ENCODE peak calls at places on chromosomes 13 and 19, in nine cellular contexts. G is transverse colon, Z is GM12865, R is tibial artery, T is AG09319, H is body of pancreas, P is B cell, J is fibroblast of mammary gland, D is psoas muscle. U is an unnamed sample.

GRCh38 chr19:47587295-47587694 is 14.3 kb upstream of the ZNF541 start:
- DNase-seq in J (peak; percentile 75), Z (no peak), R (no peak), P (no peak), G (no peak), T (no peak), H (no peak), D (no peak), U (no peak)

GRCh38 chr19:41144403-41144802 is 30.2 kb downstream of the CYP2F1 start:
- DNase-seq in P (peak; percentile 52), H (peak; percentile 83), G (peak; percentile 92), T (peak; percentile 58), J (peak; percentile 82), R (peak; percentile 86), D (peak; percentile 61), Z (peak; percentile 84), U (peak; percentile 77)

GRCh38 chr13:67369895-67370660 is 139.9 kb upstream of the PCDH9 start:
- DNase-seq in J (peak; percentile 94), R (no peak), T (no peak), P (no peak), H (no peak), G (no peak), Z (no peak), D (no peak), U (no peak)

GRCh38 chr19:31352782-31353651 is 3.8 kb upstream of the TSHZ3 start:
- DNase-seq in J (no peak), H (no peak), R (no peak), Z (no peak), G (no peak), T (no peak), P (no peak), D (no peak), U (peak; percentile 37)

GRCh38 chr13:24630851-24631341 is 49.3 kb upstream of the ATP12A start:
- DNase-seq in R (no peak), P (no peak), Z (no peak), H (no peak), G (no peak), J (peak; percentile 21), T (no peak), D (no peak), U (no peak)

GRCh38 chr19:48296963-48297734 is 27.3 kb downstream of the ZNF114 start:
- DNase-seq in P (no peak), J (no peak), D (no peak), R (no peak), T (no peak), H (no peak), G (no peak), Z (no peak), U (no peak)

GRCh38 chr19:3803114-3803888 is 17.1 kb upstream of the MATK start:
- DNase-seq in P (no peak), D (no peak), H (no peak), R (no peak), J (no peak), T (no peak), Z (no peak), G (no peak), U (no peak)

GRCh38 chr19:38596057-38596981 is 21.4 kb downstream of the MAP4K1 start:
- DNase-seq in H (peak; percentile 72), T (no peak), P (no peak), R (no peak), D (peak; percentile 67), Z (no peak), G (peak; percentile 52), J (no peak), U (peak; percentile 80)

GRCh38 chr13:102645701-102646100 is 48.9 kb downstream of the TPP2 start:
- DNase-seq in J (no peak), P (no peak), T (no peak), R (no peak), Z (no peak), D (no peak), H (no peak), G (no peak), U (peak; percentile 25)

GRCh38 chr13:69641773-69642172 is 465.9 kb upstream of the ATXN8OS start:
- DNase-seq in H (no peak), J (no peak), Z (no peak), D (no peak), P (no peak), G (no peak), T (no peak), R (no peak), U (no peak)

GRCh38 chr19:45870798-45871197 is 6.7 kb downstream of the FOXA3 start:
- DNase-seq in R (no peak), Z (no peak), H (no peak), G (no peak), J (no peak), P (no peak), D (no peak), T (no peak), U (no peak)

GRCh38 chr19:32150605-32151004 is 194.8 kb upstream of the ZNF507 start:
- DNase-seq in Z (no peak), R (no peak), J (no peak), G (no peak), P (no peak), T (no peak), D (no peak), H (no peak), U (no peak)

GRCh38 chr19:47790398-47790814 is 11.9 kb downstream of the SELENOW start:
- DNase-seq in D (peak; percentile 84), H (peak; percentile 83), P (peak; percentile 81), J (peak; percentile 61), Z (peak; percentile 73), G (peak; percentile 85), T (peak; percentile 15), R (peak; percentile 79), U (peak; percentile 96)

GRCh38 chr13:91360246-91360751 is 12.8 kb downstream of the MIR17HG start:
- DNase-seq in R (no peak), Z (peak; percentile 15), T (no peak), G (no peak), P (no peak), H (no peak), J (no peak), D (no peak), U (no peak)

GRCh38 chr13:98837896-98838295 is 85.4 kb upstream of the SLC15A1 start:
- DNase-seq in G (no peak), H (no peak), R (no peak), Z (no peak), T (no peak), J (no peak), P (no peak), D (no peak), U (no peak)

GRCh38 chr19:5290336-5291262 is 50.0 kb downstream of the PTPRS start:
- DNase-seq in R (no peak), D (no peak), G (no peak), J (no peak), P (no peak), H (no peak), T (no peak), Z (no peak), U (no peak)

GRCh38 chr19:5287066-5287465 is 53.5 kb downstream of the PTPRS start:
- DNase-seq in P (no peak), H (no peak), J (no peak), D (no peak), Z (peak; percentile 38), T (no peak), G (no peak), R (no peak), U (no peak)

GRCh38 chr19:5291588-5292193 is 48.9 kb downstream of the PTPRS start:
- DNase-seq in R (no peak), G (no peak), P (no peak), T (no peak), H (no peak), Z (no peak), D (no peak), J (no peak), U (no peak)

GRCh38 chr19:5288347-5288739 is 52.3 kb downstream of the PTPRS start:
- DNase-seq in J (no peak), G (peak; percentile 27), D (no peak), H (peak; percentile 67), Z (no peak), R (no peak), P (no peak), T (no peak), U (no peak)

GRCh38 chr19:5289060-5289990 is 51.3 kb downstream of the PTPRS start:
- DNase-seq in G (no peak), D (no peak), H (no peak), Z (no peak), T (no peak), J (no peak), R (no peak), P (no peak), U (no peak)
- TF ChIP-seq CTCF in G (no peak), D (no peak), H (no peak), Z (no peak), T (no peak), J (no peak), R (no peak), P (no peak), U (no peak)

GRCh38 chr13:23567792-23568480 is 2.3 kb upstream of the TNFRSF19 start:
- DNase-seq in D (no peak), Z (peak; percentile 77), H (no peak), G (no peak), R (no peak), P (no peak), J (no peak), T (no peak), U (peak; percentile 78)
- TF ChIP-seq CTCF in D (peak; percentile 24), Z (peak; percentile 7), H (no peak), G (no peak), R (no peak), P (no peak), J (no peak), T (no peak), U (no peak)

GRCh38 chr13:65638572-65639168 is 1591.5 kb downstream of the PCDH9 start:
- DNase-seq in H (no peak), T (peak; percentile 7), P (no peak), G (no peak), J (peak; percentile 65), R (no peak), D (no peak), Z (peak; percentile 52), U (no peak)
- TF ChIP-seq CTCF in H (peak; percentile 28), T (peak; percentile 69), P (peak; percentile 9), G (no peak), J (peak; percentile 94), R (peak; percentile 20), D (peak; percentile 13), Z (peak; percentile 62), U (peak; percentile 83)

DNA sequence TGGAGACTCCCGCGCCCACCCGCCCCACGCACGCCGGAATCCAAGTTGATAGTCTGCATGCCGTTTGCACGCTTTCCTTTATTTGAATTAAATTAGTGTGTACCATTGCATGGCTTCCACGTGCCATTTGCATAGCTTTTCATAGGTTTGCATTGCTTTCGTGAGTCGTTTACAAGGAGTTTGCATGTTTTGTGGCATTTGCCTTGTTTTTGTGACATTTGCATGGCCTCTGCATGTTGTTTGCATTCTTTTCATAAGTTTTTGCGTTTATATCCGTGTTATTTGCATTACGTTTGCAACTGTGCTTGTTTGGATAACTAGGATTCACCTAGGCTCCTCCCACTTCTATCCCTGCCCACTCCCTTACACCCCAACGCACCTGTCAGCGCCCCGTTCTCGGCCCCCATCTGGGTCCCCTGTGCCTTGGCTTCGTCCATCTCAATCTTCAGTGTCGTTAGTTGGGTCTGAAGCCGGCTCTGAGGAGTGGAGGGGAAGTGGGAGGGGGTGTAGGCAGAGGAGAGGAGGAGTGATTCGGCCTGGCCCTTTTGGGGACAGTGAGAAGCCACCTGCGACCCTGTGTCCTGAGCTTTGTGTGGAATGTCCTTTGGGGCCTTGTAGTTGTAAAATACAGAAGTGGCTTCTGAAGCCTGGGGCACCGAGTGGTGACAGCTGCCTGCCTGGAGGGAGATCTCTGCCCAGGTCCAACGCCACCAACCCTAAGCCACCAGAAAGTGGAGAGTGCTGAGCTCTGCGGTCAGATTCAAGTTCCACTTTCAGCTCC is 2.4 kb downstream of the CCDC194 start:
- DNase-seq in Z (peak; percentile 31), G (peak; percentile 52), T (no peak), H (no peak), P (peak; percentile 42), D (no peak), R (no peak), J (no peak), U (no peak)
- TF ChIP-seq CTCF in Z (no peak), G (no peak), T (no peak), H (no peak), P (peak; percentile 26), D (no peak), R (no peak), J (no peak), U (no peak)

U was measured in glutamatergic neuron.